ENCODE peak calls at places on chromosomes 12 and 14, in six cellular contexts. One of them, this sample, is unnamed.

GRCh38 chr14:90518941-90519256 is 122.1 kb downstream of the CALM1 start:
- DNase-seq in WTC11: peak; percentile 79
- DNase-seq in lower lobe of right lung: peak; percentile 39
- DNase-seq in tibial artery: no peak
- DNase-seq in A549: peak; percentile 46
- DNase-seq in omental fat pad: no peak
- DNase-seq in this sample: no peak

GRCh38 chr12:12791756-12792346 is 6.4 kb downstream of the APOLD1 start:
- DNase-seq in WTC11: no peak
- DNase-seq in lower lobe of right lung: no peak
- DNase-seq in tibial artery: no peak
- DNase-seq in A549: peak; percentile 23
- DNase-seq in omental fat pad: no peak
- DNase-seq in this sample: no peak

GRCh38 chr12:91384391-91384790 is 201.8 kb upstream of the DCN start:
- DNase-seq in WTC11: no peak
- DNase-seq in lower lobe of right lung: no peak
- DNase-seq in tibial artery: no peak
- DNase-seq in A549: no peak
- DNase-seq in omental fat pad: no peak
- DNase-seq in this sample: no peak

GRCh38 chr14:48703728-48704467 is 882.3 kb downstream of the RPS29 start:
- DNase-seq in WTC11: no peak
- DNase-seq in lower lobe of right lung: no peak
- DNase-seq in tibial artery: no peak
- DNase-seq in A549: no peak
- DNase-seq in omental fat pad: no peak
- DNase-seq in this sample: no peak

GRCh38 chr12:29566441-29566840 is 69.0 kb upstream of the OVCH1 start:
- DNase-seq in WTC11: no peak
- DNase-seq in lower lobe of right lung: no peak
- DNase-seq in tibial artery: no peak
- DNase-seq in A549: no peak
- DNase-seq in omental fat pad: no peak
- DNase-seq in this sample: no peak

GRCh38 chr12:89848732-89849131 is 140.1 kb upstream of the ATP2B1 start:
- DNase-seq in WTC11: no peak
- DNase-seq in lower lobe of right lung: no peak
- DNase-seq in tibial artery: no peak
- DNase-seq in A549: no peak
- DNase-seq in omental fat pad: no peak
- DNase-seq in this sample: no peak

GRCh38 chr14:46245281-46245680 is 406.3 kb downstream of the RPL10L start:
- DNase-seq in WTC11: no peak
- DNase-seq in lower lobe of right lung: no peak
- DNase-seq in tibial artery: no peak
- DNase-seq in A549: no peak
- DNase-seq in omental fat pad: no peak
- DNase-seq in this sample: no peak

GRCh38 chr12:65666876-65667275 is 157.4 kb upstream of the HMGA2 start:
- DNase-seq in WTC11: no peak
- DNase-seq in lower lobe of right lung: no peak
- DNase-seq in tibial artery: no peak
- DNase-seq in A549: no peak
- DNase-seq in omental fat pad: no peak
- DNase-seq in this sample: no peak

GRCh38 chr14:89121961-89122675 is 294.9 kb downstream of the FOXN3 start:
- DNase-seq in WTC11: peak; percentile 49
- DNase-seq in lower lobe of right lung: no peak
- DNase-seq in tibial artery: no peak
- DNase-seq in A549: no peak
- DNase-seq in omental fat pad: no peak
- DNase-seq in this sample: no peak

GRCh38 chr14:95323361-95323760 is 3.7 kb upstream of the CLMN start:
- DNase-seq in WTC11: no peak
- DNase-seq in lower lobe of right lung: no peak
- DNase-seq in tibial artery: no peak
- DNase-seq in A549: no peak
- DNase-seq in omental fat pad: no peak
- DNase-seq in this sample: no peak

GRCh38 chr14:39873793-39874192 is 441.6 kb upstream of the FBXO33 start:
- DNase-seq in WTC11: no peak
- DNase-seq in lower lobe of right lung: no peak
- DNase-seq in tibial artery: no peak
- DNase-seq in A549: no peak
- DNase-seq in omental fat pad: no peak
- DNase-seq in this sample: no peak

GRCh38 chr14:106185837-106186233 is 659.5 kb downstream of the TMEM121 start:
- DNase-seq in WTC11: no peak
- DNase-seq in lower lobe of right lung: no peak
- DNase-seq in tibial artery: no peak
- DNase-seq in A549: no peak
- DNase-seq in omental fat pad: no peak
- DNase-seq in this sample: no peak

GRCh38 chr14:71597955-71598659 is 334.1 kb upstream of the RGS6 start:
- DNase-seq in WTC11: no peak
- DNase-seq in lower lobe of right lung: no peak
- DNase-seq in tibial artery: no peak
- DNase-seq in A549: no peak
- DNase-seq in omental fat pad: no peak
- DNase-seq in this sample: no peak

GRCh38 chr12:3712209-3712992 is 40.5 kb downstream of the CRACR2A start:
- DNase-seq in WTC11: no peak
- DNase-seq in lower lobe of right lung: no peak
- DNase-seq in tibial artery: no peak
- DNase-seq in A549: no peak
- DNase-seq in omental fat pad: no peak
- DNase-seq in this sample: no peak

GRCh38 chr12:27554003-27554402 is 30.0 kb downstream of the PPFIBP1 start:
- DNase-seq in WTC11: no peak
- DNase-seq in lower lobe of right lung: no peak
- DNase-seq in tibial artery: no peak
- DNase-seq in A549: no peak
- DNase-seq in omental fat pad: no peak
- DNase-seq in this sample: no peak

GRCh38 chr12:132736378-132736777 is 25.3 kb downstream of the ANKLE2 start:
- DNase-seq in WTC11: no peak
- DNase-seq in lower lobe of right lung: peak; percentile 28
- DNase-seq in tibial artery: no peak
- DNase-seq in A549: no peak
- DNase-seq in omental fat pad: no peak
- DNase-seq in this sample: no peak

GRCh38 chr12:13024151-13024946 is 19.8 kb upstream of the FAM234B start:
- DNase-seq in WTC11: no peak
- DNase-seq in lower lobe of right lung: no peak
- DNase-seq in tibial artery: peak; percentile 66
- DNase-seq in A549: peak; percentile 73
- DNase-seq in omental fat pad: no peak
- DNase-seq in this sample: no peak

GRCh38 chr12:127829974-127830543 is 436.9 kb upstream of the TMEM132C start:
- DNase-seq in WTC11: no peak
- DNase-seq in lower lobe of right lung: no peak
- DNase-seq in tibial artery: no peak
- DNase-seq in A549: no peak
- DNase-seq in omental fat pad: no peak
- DNase-seq in this sample: no peak

GRCh38 chr12:18863769-18864500 is 126.0 kb downstream of the CAPZA3 start:
- DNase-seq in WTC11: no peak
- DNase-seq in lower lobe of right lung: no peak
- DNase-seq in tibial artery: no peak
- DNase-seq in A549: no peak
- DNase-seq in omental fat pad: no peak
- DNase-seq in this sample: no peak

DNA sequence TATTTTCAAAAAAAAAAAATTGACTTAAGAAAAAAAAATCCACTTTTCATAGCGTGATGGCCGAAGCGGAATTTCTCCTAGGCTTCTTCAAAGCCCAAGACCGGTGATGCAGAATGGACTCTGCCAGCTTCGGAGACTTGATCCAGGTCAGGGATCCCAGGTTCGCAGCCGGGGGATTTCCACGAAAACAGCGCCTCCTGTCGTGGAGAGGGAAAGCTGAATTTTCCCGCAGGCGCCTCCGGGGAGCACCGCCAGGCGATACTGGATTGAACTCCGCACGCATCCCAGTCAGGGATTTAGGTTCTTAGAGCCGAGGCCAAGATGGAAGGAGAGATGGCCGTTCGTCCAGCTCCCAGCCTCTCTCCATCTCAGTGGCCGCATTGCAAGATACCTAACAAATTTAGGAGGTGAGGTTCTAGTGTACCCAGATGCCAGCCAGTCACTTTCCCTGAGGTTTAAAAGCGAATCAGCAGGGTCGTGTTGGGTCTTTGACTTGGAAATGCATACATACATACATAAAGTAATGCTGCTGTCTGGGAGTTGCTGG is 2.2 kb downstream of the TTC6 start:
- DNase-seq in WTC11: peak; percentile 72
- DNase-seq in lower lobe of right lung: no peak
- DNase-seq in tibial artery: no peak
- DNase-seq in A549: peak; percentile 45
- DNase-seq in omental fat pad: no peak
- DNase-seq in this sample: no peak
- TF ChIP-seq CTCF in WTC11: peak; percentile 58
- TF ChIP-seq CTCF in lower lobe of right lung: peak; percentile 38
- TF ChIP-seq CTCF in tibial artery: no peak
- TF ChIP-seq CTCF in A549: peak; percentile 7
- TF ChIP-seq CTCF in omental fat pad: no peak
- TF ChIP-seq CTCF in this sample: peak; percentile 42

DNA sequence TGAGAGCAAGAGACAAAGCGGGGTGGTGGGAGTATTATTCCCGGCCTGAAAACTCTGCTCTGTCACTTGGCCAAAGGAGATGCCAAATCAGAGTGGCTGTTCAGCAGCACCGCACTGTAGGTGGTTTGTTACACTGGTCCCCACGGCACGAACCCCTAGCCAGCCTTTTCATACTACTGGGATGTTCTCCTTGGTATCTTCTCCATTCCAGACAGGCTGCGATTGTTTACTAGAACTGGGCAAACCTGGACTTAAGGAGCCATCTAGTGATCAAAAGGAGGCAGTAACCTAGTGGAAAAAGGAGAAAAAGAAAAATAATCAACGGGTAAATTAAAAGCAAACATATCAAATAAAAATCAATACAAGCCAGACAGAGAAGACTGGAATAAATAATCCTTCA is 58.9 kb upstream of the TMTC2 start:
- DNase-seq in WTC11: no peak
- DNase-seq in lower lobe of right lung: no peak
- DNase-seq in tibial artery: no peak
- DNase-seq in A549: peak; percentile 59
- DNase-seq in omental fat pad: no peak
- DNase-seq in this sample: no peak
- TF ChIP-seq CTCF in WTC11: peak; percentile 17
- TF ChIP-seq CTCF in lower lobe of right lung: no peak
- TF ChIP-seq CTCF in tibial artery: no peak
- TF ChIP-seq CTCF in A549: peak; percentile 55
- TF ChIP-seq CTCF in omental fat pad: no peak
- TF ChIP-seq CTCF in this sample: no peak

DNA sequence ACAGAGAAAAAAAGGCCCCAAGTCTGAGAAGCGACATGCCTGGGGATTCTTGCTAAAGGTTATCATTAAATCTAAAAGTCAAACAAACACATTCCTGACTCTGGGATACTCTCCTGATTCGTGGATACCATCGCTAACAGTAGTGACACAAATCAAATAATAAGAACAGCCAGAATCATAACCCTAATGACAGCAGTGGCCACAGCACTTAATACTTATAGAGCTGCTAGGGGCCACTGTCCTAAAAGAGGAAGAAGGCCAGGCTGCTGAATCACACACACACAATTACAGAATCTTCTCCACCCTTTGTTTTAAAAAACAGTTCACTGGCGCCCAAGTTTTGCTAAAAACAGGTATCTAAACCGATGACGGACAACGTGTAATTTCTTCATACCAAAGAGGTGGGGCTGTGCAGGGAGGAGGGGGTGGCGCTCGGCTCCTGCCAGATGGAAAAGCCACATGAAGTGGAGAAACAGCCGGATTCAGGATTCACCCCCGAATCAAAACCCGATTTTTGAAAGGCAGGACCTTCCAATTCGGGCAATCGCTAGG is 1.1 kb downstream of the CLIP1 start:
- DNase-seq in WTC11: no peak
- DNase-seq in lower lobe of right lung: peak; percentile 68
- DNase-seq in tibial artery: peak; percentile 59
- DNase-seq in A549: peak; percentile 75
- DNase-seq in omental fat pad: no peak
- DNase-seq in this sample: peak; percentile 59
- TF ChIP-seq CTCF in WTC11: no peak
- TF ChIP-seq CTCF in lower lobe of right lung: no peak
- TF ChIP-seq CTCF in tibial artery: no peak
- TF ChIP-seq CTCF in A549: no peak
- TF ChIP-seq CTCF in omental fat pad: no peak
- TF ChIP-seq CTCF in this sample: no peak

GRCh38 chr12:40156031-40156764 is 50.3 kb upstream of the SLC2A13 start:
- DNase-seq in WTC11: no peak
- DNase-seq in lower lobe of right lung: no peak
- DNase-seq in tibial artery: no peak
- DNase-seq in A549: no peak
- DNase-seq in omental fat pad: no peak
- DNase-seq in this sample: no peak

GRCh38 chr12:40162022-40162421 is 56.1 kb upstream of the SLC2A13 start:
- DNase-seq in WTC11: no peak
- DNase-seq in lower lobe of right lung: no peak
- DNase-seq in tibial artery: no peak
- DNase-seq in A549: no peak
- DNase-seq in omental fat pad: no peak
- DNase-seq in this sample: no peak

GRCh38 chr12:40157307-40157706 is 51.4 kb upstream of the SLC2A13 start:
- DNase-seq in WTC11: no peak
- DNase-seq in lower lobe of right lung: no peak
- DNase-seq in tibial artery: no peak
- DNase-seq in A549: no peak
- DNase-seq in omental fat pad: no peak
- DNase-seq in this sample: no peak

GRCh38 chr12:40154381-40154780 is 48.5 kb upstream of the SLC2A13 start:
- DNase-seq in WTC11: no peak
- DNase-seq in lower lobe of right lung: no peak
- DNase-seq in tibial artery: no peak
- DNase-seq in A549: no peak
- DNase-seq in omental fat pad: no peak
- DNase-seq in this sample: no peak

GRCh38 chr12:40158592-40159111 is 52.8 kb upstream of the SLC2A13 start:
- DNase-seq in WTC11: no peak
- DNase-seq in lower lobe of right lung: no peak
- DNase-seq in tibial artery: peak; percentile 33
- DNase-seq in A549: no peak
- DNase-seq in omental fat pad: no peak
- DNase-seq in this sample: no peak
- TF ChIP-seq CTCF in WTC11: no peak
- TF ChIP-seq CTCF in lower lobe of right lung: no peak
- TF ChIP-seq CTCF in tibial artery: no peak
- TF ChIP-seq CTCF in A549: no peak
- TF ChIP-seq CTCF in omental fat pad: no peak
- TF ChIP-seq CTCF in this sample: no peak

GRCh38 chr14:104765517-104765916 is 12.6 kb downstream of the SIVA1 start:
- DNase-seq in WTC11: no peak
- DNase-seq in lower lobe of right lung: no peak
- DNase-seq in tibial artery: no peak
- DNase-seq in A549: no peak
- DNase-seq in omental fat pad: no peak
- DNase-seq in this sample: no peak
- TF ChIP-seq CTCF in WTC11: no peak
- TF ChIP-seq CTCF in lower lobe of right lung: no peak
- TF ChIP-seq CTCF in tibial artery: no peak
- TF ChIP-seq CTCF in A549: no peak
- TF ChIP-seq CTCF in omental fat pad: no peak
- TF ChIP-seq CTCF in this sample: no peak

GRCh38 chr14:55858604-55859003 is 259.6 kb upstream of the PELI2 start:
- DNase-seq in WTC11: no peak
- DNase-seq in lower lobe of right lung: no peak
- DNase-seq in tibial artery: no peak
- DNase-seq in A549: no peak
- DNase-seq in omental fat pad: no peak
- DNase-seq in this sample: no peak
- TF ChIP-seq CTCF in WTC11: no peak
- TF ChIP-seq CTCF in lower lobe of right lung: no peak
- TF ChIP-seq CTCF in tibial artery: no peak
- TF ChIP-seq CTCF in A549: no peak
- TF ChIP-seq CTCF in omental fat pad: no peak
- TF ChIP-seq CTCF in this sample: no peak

This sample was measured in mesothelial cell of epicardium.